ENCODE peak calls at places on chromosomes 13 and 19, in five cellular contexts. One of them, this sample, is unnamed.

GRCh38 chr19:10580979-10581631 is 6.0 kb downstream of the AP1M2 start:
- DNase-seq in spleen: peak
- DNase-seq in IMR-90: peak
- DNase-seq in ovary: peak
- DNase-seq in right lobe of liver: peak
- DNase-seq in this sample: peak

GRCh38 chr13:33785384-33785783 is 32.6 kb upstream of the RFC3 start:
- DNase-seq in spleen: no peak
- DNase-seq in IMR-90: no peak
- DNase-seq in ovary: no peak
- DNase-seq in right lobe of liver: no peak
- DNase-seq in this sample: no peak

GRCh38 chr13:74444161-74444571 is 310.0 kb upstream of the KLF12 start:
- DNase-seq in spleen: no peak
- DNase-seq in IMR-90: no peak
- DNase-seq in ovary: no peak
- DNase-seq in right lobe of liver: no peak
- DNase-seq in this sample: no peak

GRCh38 chr19:30884146-30884812 is 465.0 kb downstream of the TSHZ3 start:
- DNase-seq in spleen: no peak
- DNase-seq in IMR-90: no peak
- DNase-seq in ovary: no peak
- DNase-seq in right lobe of liver: no peak
- DNase-seq in this sample: no peak

GRCh38 chr19:19202707-19203011 is 555 bp downstream of the NR2C2AP start:
- DNase-seq in spleen: no peak
- DNase-seq in IMR-90: no peak
- DNase-seq in ovary: no peak
- DNase-seq in right lobe of liver: no peak
- DNase-seq in this sample: no peak

GRCh38 chr13:92677571-92677970 is 549.0 kb upstream of the GPC6 start:
- DNase-seq in spleen: no peak
- DNase-seq in IMR-90: no peak
- DNase-seq in ovary: no peak
- DNase-seq in right lobe of liver: no peak
- DNase-seq in this sample: no peak

GRCh38 chr13:42355118-42355840 is 83.3 kb downstream of the AKAP11 start:
- DNase-seq in spleen: no peak
- DNase-seq in IMR-90: no peak
- DNase-seq in ovary: no peak
- DNase-seq in right lobe of liver: no peak
- DNase-seq in this sample: no peak

GRCh38 chr19:782195-783043 is 14.8 kb upstream of the PTBP1 start:
- DNase-seq in spleen: no peak
- DNase-seq in IMR-90: peak
- DNase-seq in ovary: no peak
- DNase-seq in right lobe of liver: no peak
- DNase-seq in this sample: no peak

GRCh38 chr13:28819046-28819747 is 942 bp upstream of the MTUS2 start:
- DNase-seq in spleen: no peak
- DNase-seq in IMR-90: peak
- DNase-seq in ovary: no peak
- DNase-seq in right lobe of liver: no peak
- DNase-seq in this sample: no peak

GRCh38 chr13:98143157-98143553 is 261 bp downstream of the FARP1 start:
- DNase-seq in spleen: peak
- DNase-seq in IMR-90: no peak
- DNase-seq in ovary: no peak
- DNase-seq in right lobe of liver: no peak
- DNase-seq in this sample: no peak

GRCh38 chr13:76723551-76724232 is 162.5 kb downstream of the KCTD12 start:
- DNase-seq in spleen: no peak
- DNase-seq in IMR-90: peak
- DNase-seq in ovary: no peak
- DNase-seq in right lobe of liver: no peak
- DNase-seq in this sample: no peak

GRCh38 chr13:36130542-36131214 is 504 bp downstream of the DCLK1 start:
- DNase-seq in spleen: no peak
- DNase-seq in IMR-90: no peak
- DNase-seq in ovary: peak
- DNase-seq in right lobe of liver: no peak
- DNase-seq in this sample: no peak

GRCh38 chr19:42652021-42652420 is 57.3 kb upstream of the CEACAM8 start:
- DNase-seq in spleen: no peak
- DNase-seq in IMR-90: no peak
- DNase-seq in ovary: no peak
- DNase-seq in right lobe of liver: no peak
- DNase-seq in this sample: no peak

GRCh38 chr13:80337706-80338105 is 3.2 kb downstream of the SPRY2 start:
- DNase-seq in spleen: no peak
- DNase-seq in IMR-90: no peak
- DNase-seq in ovary: no peak
- DNase-seq in right lobe of liver: no peak
- DNase-seq in this sample: no peak

GRCh38 chr13:20526664-20527063 is 1.0 kb upstream of the CRYL1 start:
- DNase-seq in spleen: no peak
- DNase-seq in IMR-90: peak
- DNase-seq in ovary: no peak
- DNase-seq in right lobe of liver: no peak
- DNase-seq in this sample: no peak

GRCh38 chr13:25213716-25214115 is 41.6 kb upstream of the AMER2 start:
- DNase-seq in spleen: no peak
- DNase-seq in IMR-90: no peak
- DNase-seq in ovary: no peak
- DNase-seq in right lobe of liver: no peak
- DNase-seq in this sample: peak

GRCh38 chr13:84896128-84896527 is 903.1 kb downstream of the SLITRK6 start:
- DNase-seq in spleen: no peak
- DNase-seq in IMR-90: peak
- DNase-seq in ovary: peak
- DNase-seq in right lobe of liver: no peak
- DNase-seq in this sample: no peak

GRCh38 chr19:4732680-4733114 is 9.1 kb upstream of the DPP9 start:
- DNase-seq in spleen: no peak
- DNase-seq in IMR-90: peak
- DNase-seq in ovary: no peak
- DNase-seq in right lobe of liver: no peak
- DNase-seq in this sample: no peak

GRCh38 chr19:16531380-16531669 is 10.9 kb downstream of the CHERP start:
- DNase-seq in spleen: no peak
- DNase-seq in IMR-90: no peak
- DNase-seq in ovary: no peak
- DNase-seq in right lobe of liver: no peak
- DNase-seq in this sample: no peak

GRCh38 chr19:3752492-3752891 is 9.0 kb downstream of the APBA3 start:
- DNase-seq in spleen: no peak
- DNase-seq in IMR-90: no peak
- DNase-seq in ovary: no peak
- DNase-seq in right lobe of liver: no peak
- DNase-seq in this sample: no peak

GRCh38 chr13:37173214-37173613 is 67.8 kb upstream of the CSNK1A1L start:
- DNase-seq in spleen: no peak
- DNase-seq in IMR-90: peak
- DNase-seq in ovary: no peak
- DNase-seq in right lobe of liver: no peak
- DNase-seq in this sample: no peak

GRCh38 chr13:113930711-113931637 is 42.9 kb downstream of the C13orf46 start:
- DNase-seq in spleen: peak
- DNase-seq in IMR-90: no peak
- DNase-seq in ovary: peak
- DNase-seq in right lobe of liver: peak
- DNase-seq in this sample: peak

GRCh38 chr19:13154241-13154778 is 4.1 kb downstream of the IER2 start:
- DNase-seq in spleen: peak
- DNase-seq in IMR-90: peak
- DNase-seq in ovary: peak
- DNase-seq in right lobe of liver: peak
- DNase-seq in this sample: peak

GRCh38 chr19:51136891-51137551 is 5.1 kb upstream of the SIGLEC7 start:
- DNase-seq in spleen: peak
- DNase-seq in IMR-90: no peak
- DNase-seq in ovary: no peak
- DNase-seq in right lobe of liver: peak
- DNase-seq in this sample: peak

GRCh38 chr13:43983373-43983772 is 103.7 kb downstream of the LACC1 start:
- DNase-seq in spleen: no peak
- DNase-seq in IMR-90: peak
- DNase-seq in ovary: no peak
- DNase-seq in right lobe of liver: no peak
- DNase-seq in this sample: no peak

GRCh38 chr19:369256-369655 is 24.7 kb upstream of the MIER2 start:
- DNase-seq in spleen: peak
- DNase-seq in IMR-90: no peak
- DNase-seq in ovary: no peak
- DNase-seq in right lobe of liver: no peak
- DNase-seq in this sample: peak

GRCh38 chr13:80454245-80454644 is 113.3 kb upstream of the SPRY2 start:
- DNase-seq in spleen: no peak
- DNase-seq in IMR-90: peak
- DNase-seq in ovary: no peak
- DNase-seq in right lobe of liver: no peak
- DNase-seq in this sample: no peak

GRCh38 chr13:39602277-39602613 is 748 bp downstream of the LHFPL6 start:
- DNase-seq in spleen: no peak
- DNase-seq in IMR-90: no peak
- DNase-seq in ovary: no peak
- DNase-seq in right lobe of liver: no peak
- DNase-seq in this sample: no peak

GRCh38 chr13:39604736-39605135 is 1.7 kb upstream of the LHFPL6 start:
- DNase-seq in spleen: no peak
- DNase-seq in IMR-90: no peak
- DNase-seq in ovary: no peak
- DNase-seq in right lobe of liver: no peak
- DNase-seq in this sample: no peak

GRCh38 chr13:39601636-39602035 is 1.4 kb downstream of the LHFPL6 start:
- DNase-seq in spleen: no peak
- DNase-seq in IMR-90: no peak
- DNase-seq in ovary: no peak
- DNase-seq in right lobe of liver: no peak
- DNase-seq in this sample: no peak

GRCh38 chr13:39603424-39603947 is 493 bp upstream of the LHFPL6 start:
- DNase-seq in spleen: no peak
- DNase-seq in IMR-90: peak
- DNase-seq in ovary: peak
- DNase-seq in right lobe of liver: no peak
- DNase-seq in this sample: no peak

DNA sequence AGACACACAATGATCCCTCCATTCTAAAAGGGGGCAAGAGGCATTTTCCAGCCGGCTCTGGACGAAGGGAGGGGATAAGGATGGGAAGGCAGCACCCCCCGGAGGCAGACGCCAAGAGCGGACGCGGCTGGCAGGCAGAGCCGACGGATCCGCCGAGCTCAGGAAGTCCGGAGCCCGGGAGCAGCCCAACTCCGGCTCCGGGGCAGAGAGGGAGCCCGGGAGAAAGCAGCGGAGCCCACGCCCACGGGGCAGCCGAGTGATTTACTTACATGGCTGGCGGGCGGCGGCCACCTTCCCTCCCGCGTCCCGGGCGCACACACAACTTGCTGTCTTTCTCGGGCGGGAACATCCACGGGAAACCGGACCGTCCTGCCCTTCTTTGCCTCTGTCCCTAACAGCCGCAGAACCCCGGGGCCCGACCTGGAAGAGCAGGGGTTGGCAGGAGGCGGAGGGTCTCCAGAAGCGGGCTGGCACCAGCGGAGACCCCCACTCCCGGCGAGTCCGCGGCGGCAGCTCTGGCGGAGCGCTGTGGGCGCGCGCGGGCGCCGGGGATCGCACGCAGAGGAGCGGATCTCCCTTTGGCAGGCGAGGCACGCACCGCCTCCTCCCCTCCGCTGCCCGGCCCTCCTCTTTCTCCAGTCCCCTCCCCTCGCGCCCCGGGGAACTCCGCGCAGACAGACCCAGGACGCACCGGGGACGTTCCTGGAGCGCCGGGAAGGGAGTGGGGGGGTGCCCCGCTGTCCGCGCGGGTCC is at the start of gene LHFPL6:
- DNase-seq in spleen: peak
- DNase-seq in IMR-90: peak
- DNase-seq in ovary: peak
- DNase-seq in right lobe of liver: peak
- DNase-seq in this sample: peak
- TF ChIP-seq POLR2A in spleen: no peak
- TF ChIP-seq POLR2A in IMR-90: no peak
- TF ChIP-seq POLR2A in ovary: peak
- TF ChIP-seq POLR2A in right lobe of liver: peak
- TF ChIP-seq POLR2A in this sample: no peak

GRCh38 chr19:6718111-6718740 is 2.2 kb downstream of the C3 start:
- DNase-seq in spleen: no peak
- DNase-seq in IMR-90: no peak
- DNase-seq in ovary: peak
- DNase-seq in right lobe of liver: no peak
- DNase-seq in this sample: no peak
- H3K4me3 ChIP-seq in spleen: no peak
- H3K4me3 ChIP-seq in IMR-90: no peak
- H3K4me3 ChIP-seq in ovary: no peak
- H3K4me3 ChIP-seq in right lobe of liver: peak
- H3K4me3 ChIP-seq in this sample: no peak

GRCh38 chr19:41620171-41620570 is 6.7 kb downstream of the CEACAM4 start:
- DNase-seq in spleen: no peak
- DNase-seq in IMR-90: no peak
- DNase-seq in ovary: no peak
- DNase-seq in right lobe of liver: no peak
- DNase-seq in this sample: no peak

GRCh38 chr19:41619018-41619571 is 7.8 kb downstream of the CEACAM4 start:
- DNase-seq in spleen: no peak
- DNase-seq in IMR-90: no peak
- DNase-seq in ovary: no peak
- DNase-seq in right lobe of liver: no peak
- DNase-seq in this sample: peak

GRCh38 chr19:41617941-41618730 is 8.7 kb downstream of the CEACAM4 start:
- DNase-seq in spleen: no peak
- DNase-seq in IMR-90: no peak
- DNase-seq in ovary: no peak
- DNase-seq in right lobe of liver: no peak
- DNase-seq in this sample: no peak

GRCh38 chr19:41615207-41615606 is 11.7 kb downstream of the CEACAM4 start:
- DNase-seq in spleen: peak
- DNase-seq in IMR-90: no peak
- DNase-seq in ovary: no peak
- DNase-seq in right lobe of liver: no peak
- DNase-seq in this sample: no peak

GRCh38 chr19:41616785-41617621 is 9.9 kb downstream of the CEACAM4 start:
- DNase-seq in spleen: peak
- DNase-seq in IMR-90: peak
- DNase-seq in ovary: no peak
- DNase-seq in right lobe of liver: no peak
- DNase-seq in this sample: no peak
- TF ChIP-seq CTCF in spleen: no peak
- TF ChIP-seq CTCF in IMR-90: no peak
- TF ChIP-seq CTCF in ovary: no peak
- TF ChIP-seq CTCF in right lobe of liver: no peak
- TF ChIP-seq CTCF in this sample: no peak

DNA sequence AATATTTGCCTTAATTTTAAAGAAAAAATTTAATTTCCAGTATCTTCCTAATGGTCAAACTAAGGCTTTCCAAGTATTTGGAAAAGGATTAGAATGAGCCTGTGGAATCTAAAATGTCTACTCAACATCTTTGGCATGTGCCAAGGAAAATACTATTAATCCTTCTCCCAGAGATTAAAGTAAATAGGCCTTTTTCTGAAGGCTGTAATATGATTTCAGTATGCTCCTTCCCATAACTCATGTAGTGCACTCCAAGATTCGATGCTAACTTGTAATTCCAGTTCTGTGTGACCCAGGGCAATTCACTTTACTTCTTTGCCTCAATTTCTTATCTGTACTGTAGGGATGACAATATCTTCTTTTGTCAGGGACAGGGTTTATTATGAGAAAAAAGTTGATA is 196.9 kb downstream of the ZIC5 start:
- DNase-seq in spleen: no peak
- DNase-seq in IMR-90: no peak
- DNase-seq in ovary: no peak
- DNase-seq in right lobe of liver: no peak
- DNase-seq in this sample: no peak
- TF ChIP-seq POLR2A in spleen: no peak
- TF ChIP-seq POLR2A in IMR-90: no peak
- TF ChIP-seq POLR2A in ovary: no peak
- TF ChIP-seq POLR2A in right lobe of liver: no peak
- TF ChIP-seq POLR2A in this sample: no peak